ENCODE peak calls at places on chromosomes 11 and 22, in seven cellular contexts. D is brain microvascular endothelial cell, N is psoas muscle, Y is DND-41, F is AG09309, C is cardiac muscle cell, P is K562. U is an unnamed sample.

GRCh38 chr11:96219981-96220623 is 122.9 kb downstream of the MAML2 start:
- DNase-seq in D (no peak), N (no peak), Y (peak), F (no peak), C (no peak), P (no peak), U (no peak)

GRCh38 chr11:64284962-64285884 is at the start of gene GPR137:
- DNase-seq in D (peak), N (peak), Y (peak), F (no peak), C (peak), P (peak), U (peak)

GRCh38 chr11:35009941-35010337 is 93.5 kb downstream of the PDHX start:
- DNase-seq in D (no peak), N (no peak), Y (no peak), F (no peak), C (no peak), P (no peak), U (no peak)

GRCh38 chr11:8247312-8247711 is 16.4 kb downstream of the LMO1 start:
- DNase-seq in D (no peak), N (peak), Y (peak), F (no peak), C (no peak), P (peak), U (no peak)

GRCh38 chr22:42967933-42968332 is 47.0 kb downstream of the PACSIN2 start:
- DNase-seq in D (no peak), N (peak), Y (no peak), F (no peak), C (no peak), P (peak), U (no peak)

GRCh38 chr11:57568330-57568766 is 876 bp upstream of the UBE2L6 start:
- DNase-seq in D (peak), N (no peak), Y (peak), F (peak), C (no peak), P (no peak), U (no peak)

GRCh38 chr11:119030329-119031047 is at the start of gene SLC37A4:
- DNase-seq in D (peak), N (peak), Y (peak), F (peak), C (peak), P (peak), U (peak)

GRCh38 chr11:129208863-129209262 is 16.7 kb upstream of the ARHGAP32 start:
- DNase-seq in D (no peak), N (no peak), Y (no peak), F (no peak), C (no peak), P (no peak), U (no peak)

GRCh38 chr11:119787074-119787461 is 58.1 kb upstream of the NECTIN1 start:
- DNase-seq in D (no peak), N (no peak), Y (no peak), F (no peak), C (no peak), P (no peak), U (no peak)

GRCh38 chr22:31098633-31099110 is 8.7 kb downstream of the SELENOM start:
- DNase-seq in D (no peak), N (peak), Y (no peak), F (no peak), C (peak), P (peak), U (no peak)

GRCh38 chr11:103338621-103339484 is 229.6 kb downstream of the DYNC2H1 start:
- DNase-seq in D (peak), N (no peak), Y (no peak), F (peak), C (no peak), P (no peak), U (no peak)

GRCh38 chr22:37212174-37212906 is at the start of gene SSTR3:
- DNase-seq in D (no peak), N (peak), Y (no peak), F (no peak), C (peak), P (peak), U (no peak)

GRCh38 chr22:42947211-42947990 is 67.5 kb downstream of the PACSIN2 start:
- DNase-seq in D (peak), N (peak), Y (no peak), F (no peak), C (peak), P (no peak), U (no peak)

GRCh38 chr11:5297671-5298070 is 4.1 kb downstream of the OR51B4 start:
- DNase-seq in D (peak), N (no peak), Y (no peak), F (no peak), C (no peak), P (no peak), U (no peak)

GRCh38 chr11:15145635-15146034 is 30.9 kb downstream of the INSC start:
- DNase-seq in D (no peak), N (no peak), Y (no peak), F (no peak), C (no peak), P (no peak), U (no peak)

GRCh38 chr11:86787651-86788050 is 12.7 kb upstream of the PRSS23 start:
- DNase-seq in D (no peak), N (no peak), Y (no peak), F (no peak), C (no peak), P (no peak), U (no peak)

GRCh38 chr22:37985751-37986281 is 1.5 kb upstream of the SOX10 start:
- DNase-seq in D (no peak), N (no peak), Y (no peak), F (no peak), C (no peak), P (no peak), U (no peak)

GRCh38 chr11:68959465-68960298 is 21.1 kb downstream of the MRGPRD start:
- DNase-seq in D (no peak), N (peak), Y (no peak), F (no peak), C (no peak), P (no peak), U (no peak)

GRCh38 chr11:134880788-134881187 is 468.7 kb upstream of the B3GAT1 start:
- DNase-seq in D (no peak), N (no peak), Y (no peak), F (no peak), C (no peak), P (no peak), U (no peak)

GRCh38 chr22:27662359-27663030 is 139.1 kb downstream of the MN1 start:
- DNase-seq in D (no peak), N (peak), Y (no peak), F (no peak), C (no peak), P (peak), U (no peak)

GRCh38 chr11:107496011-107496410 is 38.4 kb upstream of the CWF19L2 start:
- DNase-seq in D (peak), N (no peak), Y (no peak), F (peak), C (no peak), P (no peak), U (no peak)

GRCh38 chr22:22487059-22487458 is 21.5 kb downstream of the ZNF280B start:
- DNase-seq in D (no peak), N (no peak), Y (no peak), F (no peak), C (no peak), P (no peak), U (no peak)

GRCh38 chr22:21691773-21692172 is 26.0 kb downstream of the PPIL2 start:
- DNase-seq in D (no peak), N (no peak), Y (no peak), F (no peak), C (no peak), P (peak), U (no peak)

GRCh38 chr22:49650336-49651241 is 177.1 kb downstream of the BRD1 start:
- DNase-seq in D (no peak), N (peak), Y (no peak), F (no peak), C (no peak), P (no peak), U (no peak)

GRCh38 chr11:72091292-72091691 is 10.6 kb downstream of the LRRC51 start:
- DNase-seq in D (peak), N (peak), Y (peak), F (no peak), C (peak), P (peak), U (peak)

GRCh38 chr11:83815736-83816135 is 529.6 kb upstream of the CCDC90B start:
- DNase-seq in D (no peak), N (no peak), Y (no peak), F (no peak), C (no peak), P (no peak), U (no peak)

GRCh38 chr22:29326481-29326880 is 11.0 kb upstream of the RASL10A start:
- DNase-seq in D (no peak), N (no peak), Y (no peak), F (no peak), C (no peak), P (no peak), U (no peak)

GRCh38 chr11:35579557-35580396 is 38.5 kb upstream of the FJX1 start:
- DNase-seq in D (peak), N (no peak), Y (no peak), F (peak), C (no peak), P (peak), U (no peak)

GRCh38 chr22:27317961-27318360 is 483.6 kb downstream of the MN1 start:
- DNase-seq in D (no peak), N (no peak), Y (no peak), F (peak), C (no peak), P (no peak), U (no peak)

GRCh38 chr11:116111546-116111945 is 607.3 kb upstream of the CADM1 start:
- DNase-seq in D (no peak), N (no peak), Y (no peak), F (no peak), C (no peak), P (no peak), U (no peak)

GRCh38 chr11:47270331-47271271 is 668 bp downstream of the MADD start:
- DNase-seq in D (peak), N (peak), Y (peak), F (no peak), C (peak), P (peak), U (no peak)

GRCh38 chr11:121048464-121049233 is 24.7 kb downstream of the TBCEL start:
- DNase-seq in D (no peak), N (no peak), Y (no peak), F (no peak), C (no peak), P (no peak), U (no peak)

GRCh38 chr22:25899566-25899965 is 157.6 kb downstream of the MYO18B start:
- DNase-seq in D (no peak), N (no peak), Y (no peak), F (no peak), C (no peak), P (no peak), U (no peak)

GRCh38 chr22:25902402-25902801 is 160.4 kb downstream of the MYO18B start:
- DNase-seq in D (no peak), N (no peak), Y (no peak), F (no peak), C (no peak), P (no peak), U (no peak)

GRCh38 chr22:25900390-25900789 is 158.4 kb downstream of the MYO18B start:
- DNase-seq in D (no peak), N (no peak), Y (no peak), F (no peak), C (no peak), P (no peak), U (no peak)

GRCh38 chr22:25900880-25901279 is 158.9 kb downstream of the MYO18B start:
- DNase-seq in D (no peak), N (peak), Y (no peak), F (no peak), C (no peak), P (peak), U (no peak)

DNA sequence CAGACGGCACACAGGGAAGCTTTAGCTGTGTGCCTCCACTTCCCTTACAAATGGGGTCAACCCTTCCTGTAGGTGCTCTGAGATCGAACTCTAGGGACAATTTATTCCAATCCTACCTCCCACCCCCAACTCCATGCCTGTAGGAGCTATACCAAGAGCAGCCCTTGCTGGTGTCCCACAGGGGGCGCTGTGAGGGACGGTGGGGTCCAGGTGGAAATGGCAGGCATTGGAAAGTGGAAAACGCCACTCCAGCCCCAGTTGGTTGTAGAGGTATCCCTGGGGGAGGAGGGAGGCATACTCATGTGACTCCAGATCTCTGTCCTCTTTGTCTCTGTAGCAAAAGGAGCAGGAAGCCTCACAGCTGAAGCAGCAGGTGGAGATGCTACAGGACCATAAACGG is 161.3 kb downstream of the MYO18B start:
- DNase-seq in D (no peak), N (no peak), Y (no peak), F (no peak), C (no peak), P (peak), U (no peak)
- TF ChIP-seq CTCF in D (no peak), N (no peak), Y (peak), F (no peak), C (no peak), P (no peak), U (peak)

DNA sequence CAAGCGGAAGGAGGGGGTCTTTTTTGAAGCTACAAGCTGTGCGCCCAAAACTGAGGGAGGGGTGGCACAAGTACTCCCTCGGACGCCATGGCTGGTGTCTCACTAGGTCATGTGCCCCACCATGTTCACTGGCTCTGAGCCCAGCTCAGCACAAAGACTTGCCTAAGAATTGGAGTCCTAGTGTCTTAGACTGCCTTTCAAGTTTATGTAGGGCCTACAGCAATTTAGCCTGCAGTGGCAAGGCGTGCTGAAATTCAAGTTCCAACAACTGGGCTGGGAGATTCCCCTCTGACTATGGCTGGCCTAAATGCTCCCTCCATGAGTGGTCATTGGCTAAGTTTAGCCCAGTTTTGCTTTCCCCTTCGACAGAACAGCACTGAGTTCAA is 27.3 kb downstream of the FCHSD2 start:
- DNase-seq in D (no peak), N (no peak), Y (no peak), F (no peak), C (no peak), P (no peak), U (no peak)
- TF ChIP-seq CTCF in D (no peak), N (no peak), Y (no peak), F (no peak), C (no peak), P (no peak), U (no peak)

GRCh38 chr11:66543263-66544107 is 2.4 kb downstream of the ZDHHC24 start:
- DNase-seq in D (peak), N (peak), Y (peak), F (no peak), C (no peak), P (no peak), U (peak)
- TF ChIP-seq CTCF in D (peak), N (peak), Y (peak), F (no peak), C (peak), P (no peak), U (peak)

GRCh38 chr22:17130199-17130598 is 9.0 kb upstream of the TMEM121B start:
- DNase-seq in D (no peak), N (no peak), Y (no peak), F (no peak), C (no peak), P (no peak), U (no peak)

GRCh38 chr22:17132112-17132511 is 11.0 kb upstream of the TMEM121B start:
- DNase-seq in D (no peak), N (no peak), Y (no peak), F (no peak), C (peak), P (no peak), U (no peak)

GRCh38 chr22:17131686-17132085 is 10.5 kb upstream of the TMEM121B start:
- DNase-seq in D (no peak), N (no peak), Y (no peak), F (no peak), C (peak), P (no peak), U (no peak)

GRCh38 chr22:17135153-17135760 is 14.1 kb upstream of the TMEM121B start:
- DNase-seq in D (no peak), N (no peak), Y (no peak), F (no peak), C (no peak), P (no peak), U (no peak)

DNA sequence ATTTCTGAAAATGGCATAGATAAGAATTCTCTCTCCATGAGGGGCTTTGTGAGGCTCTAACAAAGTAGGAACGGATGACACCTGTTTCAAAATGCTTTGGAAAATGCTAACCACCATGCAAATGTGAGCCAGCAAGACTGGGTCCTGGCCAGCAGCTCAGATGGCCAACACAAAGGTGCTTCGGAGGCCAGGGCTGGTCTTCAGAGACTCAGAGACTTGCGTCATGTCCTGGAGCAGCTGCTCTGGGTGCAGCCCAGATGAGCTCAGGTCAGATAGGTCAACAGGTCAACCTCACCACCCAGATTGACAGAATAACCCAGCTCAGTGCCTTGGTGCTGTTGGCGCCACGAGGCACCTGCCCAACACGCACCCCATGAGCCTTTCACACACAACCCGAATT is 12.0 kb upstream of the TMEM121B start:
- DNase-seq in D (no peak), N (no peak), Y (no peak), F (no peak), C (no peak), P (no peak), U (no peak)
- TF ChIP-seq CTCF in D (no peak), N (no peak), Y (no peak), F (no peak), C (no peak), P (no peak), U (no peak)